ENCODE peak calls at places on chromosomes 7 and 10, in nine cellular contexts. One of them, this sample, is unnamed.

GRCh38 chr10:78910021-78910420 is 158.7 kb upstream of the ZMIZ1 start:
- DNase-seq in T-cell: no peak
- DNase-seq in foreskin fibroblast: no peak
- DNase-seq in DMS153: no peak
- DNase-seq in stimulated activated CD4-positive, alpha-beta T cell treated with anti-CD3 and anti-CD28 coated beads, Interleukin-4, amount 100 ng/mL, for 24 hours: no peak
- DNase-seq in posterior cingulate gyrus: no peak
- DNase-seq in non-pigmented ciliary epithelial cell: no peak
- DNase-seq in D341Med: no peak
- DNase-seq in sigmoid colon: no peak
- DNase-seq in this sample: no peak

GRCh38 chr7:111780527-111780926 is 218.2 kb upstream of the IMMP2L start:
- DNase-seq in non-pigmented ciliary epithelial cell: no peak
- DNase-seq in stimulated activated CD4-positive, alpha-beta T cell treated with anti-CD3 and anti-CD28 coated beads, Interleukin-4, amount 100 ng/mL, for 24 hours: no peak
- DNase-seq in T-cell: no peak
- DNase-seq in posterior cingulate gyrus: no peak
- DNase-seq in sigmoid colon: no peak
- DNase-seq in DMS153: no peak
- DNase-seq in D341Med: no peak
- DNase-seq in foreskin fibroblast: no peak
- DNase-seq in this sample: no peak

GRCh38 chr7:17773289-17773626 is 167.0 kb downstream of the SNX13 start:
- DNase-seq in DMS153: no peak
- DNase-seq in non-pigmented ciliary epithelial cell: peak
- DNase-seq in posterior cingulate gyrus: no peak
- DNase-seq in sigmoid colon: no peak
- DNase-seq in T-cell: no peak
- DNase-seq in foreskin fibroblast: peak
- DNase-seq in D341Med: no peak
- DNase-seq in stimulated activated CD4-positive, alpha-beta T cell treated with anti-CD3 and anti-CD28 coated beads, Interleukin-4, amount 100 ng/mL, for 24 hours: no peak
- DNase-seq in this sample: no peak

GRCh38 chr7:157541796-157542668 is 205.2 kb downstream of the DNAJB6 start:
- DNase-seq in D341Med: no peak
- DNase-seq in stimulated activated CD4-positive, alpha-beta T cell treated with anti-CD3 and anti-CD28 coated beads, Interleukin-4, amount 100 ng/mL, for 24 hours: no peak
- DNase-seq in DMS153: no peak
- DNase-seq in posterior cingulate gyrus: no peak
- DNase-seq in non-pigmented ciliary epithelial cell: no peak
- DNase-seq in foreskin fibroblast: no peak
- DNase-seq in T-cell: no peak
- DNase-seq in sigmoid colon: peak
- DNase-seq in this sample: no peak

GRCh38 chr7:139768249-139768824 is 9.5 kb downstream of the HIPK2 start:
- DNase-seq in sigmoid colon: no peak
- DNase-seq in foreskin fibroblast: no peak
- DNase-seq in posterior cingulate gyrus: no peak
- DNase-seq in non-pigmented ciliary epithelial cell: no peak
- DNase-seq in T-cell: no peak
- DNase-seq in D341Med: no peak
- DNase-seq in DMS153: no peak
- DNase-seq in stimulated activated CD4-positive, alpha-beta T cell treated with anti-CD3 and anti-CD28 coated beads, Interleukin-4, amount 100 ng/mL, for 24 hours: no peak
- DNase-seq in this sample: no peak

GRCh38 chr10:59283456-59284082 is 78.8 kb downstream of the FAM13C start:
- DNase-seq in D341Med: no peak
- DNase-seq in T-cell: no peak
- DNase-seq in sigmoid colon: no peak
- DNase-seq in non-pigmented ciliary epithelial cell: no peak
- DNase-seq in posterior cingulate gyrus: peak
- DNase-seq in stimulated activated CD4-positive, alpha-beta T cell treated with anti-CD3 and anti-CD28 coated beads, Interleukin-4, amount 100 ng/mL, for 24 hours: no peak
- DNase-seq in foreskin fibroblast: no peak
- DNase-seq in DMS153: peak
- DNase-seq in this sample: no peak

GRCh38 chr10:11898372-11899066 is 75.4 kb downstream of the PROSER2 start:
- DNase-seq in D341Med: no peak
- DNase-seq in posterior cingulate gyrus: no peak
- DNase-seq in DMS153: no peak
- DNase-seq in sigmoid colon: peak
- DNase-seq in T-cell: no peak
- DNase-seq in foreskin fibroblast: no peak
- DNase-seq in stimulated activated CD4-positive, alpha-beta T cell treated with anti-CD3 and anti-CD28 coated beads, Interleukin-4, amount 100 ng/mL, for 24 hours: no peak
- DNase-seq in non-pigmented ciliary epithelial cell: peak
- DNase-seq in this sample: no peak

GRCh38 chr10:112585052-112585451 is 138.0 kb downstream of the VTI1A start:
- DNase-seq in foreskin fibroblast: peak
- DNase-seq in non-pigmented ciliary epithelial cell: no peak
- DNase-seq in T-cell: no peak
- DNase-seq in posterior cingulate gyrus: no peak
- DNase-seq in stimulated activated CD4-positive, alpha-beta T cell treated with anti-CD3 and anti-CD28 coated beads, Interleukin-4, amount 100 ng/mL, for 24 hours: no peak
- DNase-seq in D341Med: no peak
- DNase-seq in DMS153: peak
- DNase-seq in sigmoid colon: no peak
- DNase-seq in this sample: no peak

GRCh38 chr7:156145996-156146395 is 333.7 kb upstream of the SHH start:
- DNase-seq in posterior cingulate gyrus: no peak
- DNase-seq in sigmoid colon: no peak
- DNase-seq in stimulated activated CD4-positive, alpha-beta T cell treated with anti-CD3 and anti-CD28 coated beads, Interleukin-4, amount 100 ng/mL, for 24 hours: no peak
- DNase-seq in non-pigmented ciliary epithelial cell: no peak
- DNase-seq in T-cell: no peak
- DNase-seq in foreskin fibroblast: no peak
- DNase-seq in DMS153: no peak
- DNase-seq in D341Med: no peak
- DNase-seq in this sample: no peak

GRCh38 chr7:55432937-55433784 is 68.0 kb downstream of the LANCL2 start:
- DNase-seq in stimulated activated CD4-positive, alpha-beta T cell treated with anti-CD3 and anti-CD28 coated beads, Interleukin-4, amount 100 ng/mL, for 24 hours: peak
- DNase-seq in non-pigmented ciliary epithelial cell: no peak
- DNase-seq in sigmoid colon: no peak
- DNase-seq in DMS153: peak
- DNase-seq in posterior cingulate gyrus: no peak
- DNase-seq in D341Med: peak
- DNase-seq in T-cell: no peak
- DNase-seq in foreskin fibroblast: peak
- DNase-seq in this sample: peak

GRCh38 chr10:42972946-42973345 is 103.9 kb upstream of the RET start:
- DNase-seq in T-cell: no peak
- DNase-seq in foreskin fibroblast: no peak
- DNase-seq in DMS153: no peak
- DNase-seq in D341Med: no peak
- DNase-seq in stimulated activated CD4-positive, alpha-beta T cell treated with anti-CD3 and anti-CD28 coated beads, Interleukin-4, amount 100 ng/mL, for 24 hours: no peak
- DNase-seq in non-pigmented ciliary epithelial cell: no peak
- DNase-seq in sigmoid colon: no peak
- DNase-seq in posterior cingulate gyrus: no peak
- DNase-seq in this sample: no peak

GRCh38 chr7:44237696-44238095 is 36.9 kb downstream of the YKT6 start:
- DNase-seq in posterior cingulate gyrus: no peak
- DNase-seq in T-cell: no peak
- DNase-seq in sigmoid colon: no peak
- DNase-seq in D341Med: no peak
- DNase-seq in foreskin fibroblast: no peak
- DNase-seq in non-pigmented ciliary epithelial cell: no peak
- DNase-seq in stimulated activated CD4-positive, alpha-beta T cell treated with anti-CD3 and anti-CD28 coated beads, Interleukin-4, amount 100 ng/mL, for 24 hours: no peak
- DNase-seq in DMS153: no peak
- DNase-seq in this sample: no peak

GRCh38 chr7:21914671-21915070 is 31.0 kb downstream of the CDCA7L start:
- DNase-seq in sigmoid colon: no peak
- DNase-seq in foreskin fibroblast: no peak
- DNase-seq in non-pigmented ciliary epithelial cell: no peak
- DNase-seq in posterior cingulate gyrus: no peak
- DNase-seq in DMS153: no peak
- DNase-seq in stimulated activated CD4-positive, alpha-beta T cell treated with anti-CD3 and anti-CD28 coated beads, Interleukin-4, amount 100 ng/mL, for 24 hours: no peak
- DNase-seq in T-cell: no peak
- DNase-seq in D341Med: peak
- DNase-seq in this sample: no peak

GRCh38 chr7:27144799-27145166 is 1.3 kb upstream of the HOXA5 start:
- DNase-seq in DMS153: no peak
- DNase-seq in posterior cingulate gyrus: no peak
- DNase-seq in T-cell: no peak
- DNase-seq in foreskin fibroblast: no peak
- DNase-seq in stimulated activated CD4-positive, alpha-beta T cell treated with anti-CD3 and anti-CD28 coated beads, Interleukin-4, amount 100 ng/mL, for 24 hours: no peak
- DNase-seq in sigmoid colon: peak
- DNase-seq in D341Med: no peak
- DNase-seq in non-pigmented ciliary epithelial cell: no peak
- DNase-seq in this sample: no peak

GRCh38 chr7:157271991-157272324 is 64.8 kb upstream of the DNAJB6 start:
- DNase-seq in T-cell: no peak
- DNase-seq in posterior cingulate gyrus: no peak
- DNase-seq in sigmoid colon: peak
- DNase-seq in non-pigmented ciliary epithelial cell: peak
- DNase-seq in foreskin fibroblast: peak
- DNase-seq in D341Med: peak
- DNase-seq in DMS153: peak
- DNase-seq in stimulated activated CD4-positive, alpha-beta T cell treated with anti-CD3 and anti-CD28 coated beads, Interleukin-4, amount 100 ng/mL, for 24 hours: no peak
- DNase-seq in this sample: no peak

GRCh38 chr10:84267503-84268126 is 22.8 kb downstream of the RGR start:
- DNase-seq in foreskin fibroblast: peak
- DNase-seq in stimulated activated CD4-positive, alpha-beta T cell treated with anti-CD3 and anti-CD28 coated beads, Interleukin-4, amount 100 ng/mL, for 24 hours: peak
- DNase-seq in sigmoid colon: no peak
- DNase-seq in DMS153: peak
- DNase-seq in T-cell: peak
- DNase-seq in non-pigmented ciliary epithelial cell: peak
- DNase-seq in posterior cingulate gyrus: no peak
- DNase-seq in D341Med: no peak
- DNase-seq in this sample: peak

GRCh38 chr10:130363899-130364298 is 227.7 kb downstream of the GLRX3 start:
- DNase-seq in stimulated activated CD4-positive, alpha-beta T cell treated with anti-CD3 and anti-CD28 coated beads, Interleukin-4, amount 100 ng/mL, for 24 hours: no peak
- DNase-seq in posterior cingulate gyrus: no peak
- DNase-seq in non-pigmented ciliary epithelial cell: no peak
- DNase-seq in D341Med: no peak
- DNase-seq in T-cell: no peak
- DNase-seq in sigmoid colon: no peak
- DNase-seq in foreskin fibroblast: no peak
- DNase-seq in DMS153: no peak
- DNase-seq in this sample: no peak

GRCh38 chr7:32357535-32358277 is 132.5 kb downstream of the LSM5 start:
- DNase-seq in D341Med: peak
- DNase-seq in non-pigmented ciliary epithelial cell: no peak
- DNase-seq in foreskin fibroblast: no peak
- DNase-seq in sigmoid colon: no peak
- DNase-seq in stimulated activated CD4-positive, alpha-beta T cell treated with anti-CD3 and anti-CD28 coated beads, Interleukin-4, amount 100 ng/mL, for 24 hours: no peak
- DNase-seq in posterior cingulate gyrus: no peak
- DNase-seq in T-cell: no peak
- DNase-seq in DMS153: peak
- DNase-seq in this sample: no peak

GRCh38 chr10:88841316-88842111 is 10.1 kb downstream of the ANKRD22 start:
- DNase-seq in stimulated activated CD4-positive, alpha-beta T cell treated with anti-CD3 and anti-CD28 coated beads, Interleukin-4, amount 100 ng/mL, for 24 hours: no peak
- DNase-seq in posterior cingulate gyrus: no peak
- DNase-seq in foreskin fibroblast: no peak
- DNase-seq in T-cell: no peak
- DNase-seq in D341Med: no peak
- DNase-seq in sigmoid colon: no peak
- DNase-seq in DMS153: no peak
- DNase-seq in non-pigmented ciliary epithelial cell: no peak
- DNase-seq in this sample: no peak

GRCh38 chr7:156389116-156389692 is 251.4 kb upstream of the RNF32 start:
- DNase-seq in posterior cingulate gyrus: no peak
- DNase-seq in D341Med: no peak
- DNase-seq in DMS153: no peak
- DNase-seq in non-pigmented ciliary epithelial cell: no peak
- DNase-seq in T-cell: no peak
- DNase-seq in sigmoid colon: no peak
- DNase-seq in foreskin fibroblast: no peak
- DNase-seq in stimulated activated CD4-positive, alpha-beta T cell treated with anti-CD3 and anti-CD28 coated beads, Interleukin-4, amount 100 ng/mL, for 24 hours: no peak
- DNase-seq in this sample: no peak

GRCh38 chr10:122164028-122164601 is 107.0 kb upstream of the BTBD16 start:
- DNase-seq in DMS153: peak
- DNase-seq in sigmoid colon: no peak
- DNase-seq in foreskin fibroblast: no peak
- DNase-seq in T-cell: no peak
- DNase-seq in D341Med: no peak
- DNase-seq in stimulated activated CD4-positive, alpha-beta T cell treated with anti-CD3 and anti-CD28 coated beads, Interleukin-4, amount 100 ng/mL, for 24 hours: no peak
- DNase-seq in non-pigmented ciliary epithelial cell: no peak
- DNase-seq in posterior cingulate gyrus: peak
- DNase-seq in this sample: no peak

GRCh38 chr7:12111461-12112405 is 99.4 kb upstream of the TMEM106B start:
- DNase-seq in stimulated activated CD4-positive, alpha-beta T cell treated with anti-CD3 and anti-CD28 coated beads, Interleukin-4, amount 100 ng/mL, for 24 hours: no peak
- DNase-seq in T-cell: peak
- DNase-seq in DMS153: peak
- DNase-seq in foreskin fibroblast: peak
- DNase-seq in D341Med: peak
- DNase-seq in non-pigmented ciliary epithelial cell: no peak
- DNase-seq in sigmoid colon: peak
- DNase-seq in posterior cingulate gyrus: no peak
- DNase-seq in this sample: peak

GRCh38 chr10:88983206-88983605 is 7.4 kb upstream of the FAS start:
- DNase-seq in sigmoid colon: no peak
- DNase-seq in T-cell: no peak
- DNase-seq in DMS153: no peak
- DNase-seq in posterior cingulate gyrus: no peak
- DNase-seq in stimulated activated CD4-positive, alpha-beta T cell treated with anti-CD3 and anti-CD28 coated beads, Interleukin-4, amount 100 ng/mL, for 24 hours: no peak
- DNase-seq in foreskin fibroblast: no peak
- DNase-seq in D341Med: no peak
- DNase-seq in non-pigmented ciliary epithelial cell: no peak
- DNase-seq in this sample: no peak

GRCh38 chr10:100037758-100038315 is 28.1 kb upstream of the DNMBP start:
- DNase-seq in sigmoid colon: no peak
- DNase-seq in stimulated activated CD4-positive, alpha-beta T cell treated with anti-CD3 and anti-CD28 coated beads, Interleukin-4, amount 100 ng/mL, for 24 hours: no peak
- DNase-seq in foreskin fibroblast: no peak
- DNase-seq in DMS153: no peak
- DNase-seq in T-cell: no peak
- DNase-seq in D341Med: no peak
- DNase-seq in posterior cingulate gyrus: no peak
- DNase-seq in non-pigmented ciliary epithelial cell: no peak
- DNase-seq in this sample: no peak

GRCh38 chr7:41624818-41625217 is 78.1 kb downstream of the INHBA start:
- DNase-seq in non-pigmented ciliary epithelial cell: no peak
- DNase-seq in T-cell: no peak
- DNase-seq in DMS153: no peak
- DNase-seq in posterior cingulate gyrus: no peak
- DNase-seq in sigmoid colon: no peak
- DNase-seq in D341Med: no peak
- DNase-seq in stimulated activated CD4-positive, alpha-beta T cell treated with anti-CD3 and anti-CD28 coated beads, Interleukin-4, amount 100 ng/mL, for 24 hours: no peak
- DNase-seq in foreskin fibroblast: peak
- DNase-seq in this sample: no peak

GRCh38 chr10:128028508-128029279 is 97.5 kb downstream of the MKI67 start:
- DNase-seq in non-pigmented ciliary epithelial cell: no peak
- DNase-seq in stimulated activated CD4-positive, alpha-beta T cell treated with anti-CD3 and anti-CD28 coated beads, Interleukin-4, amount 100 ng/mL, for 24 hours: no peak
- DNase-seq in posterior cingulate gyrus: no peak
- DNase-seq in sigmoid colon: peak
- DNase-seq in DMS153: no peak
- DNase-seq in T-cell: no peak
- DNase-seq in foreskin fibroblast: no peak
- DNase-seq in D341Med: no peak
- DNase-seq in this sample: no peak

GRCh38 chr7:37067961-37068536 is 343.8 kb upstream of the AOAH start:
- DNase-seq in stimulated activated CD4-positive, alpha-beta T cell treated with anti-CD3 and anti-CD28 coated beads, Interleukin-4, amount 100 ng/mL, for 24 hours: no peak
- DNase-seq in sigmoid colon: no peak
- DNase-seq in non-pigmented ciliary epithelial cell: no peak
- DNase-seq in D341Med: no peak
- DNase-seq in DMS153: peak
- DNase-seq in foreskin fibroblast: no peak
- DNase-seq in posterior cingulate gyrus: no peak
- DNase-seq in T-cell: no peak
- DNase-seq in this sample: no peak

GRCh38 chr7:150631866-150632864 is at the start of gene GIMAP6:
- DNase-seq in stimulated activated CD4-positive, alpha-beta T cell treated with anti-CD3 and anti-CD28 coated beads, Interleukin-4, amount 100 ng/mL, for 24 hours: peak
- DNase-seq in sigmoid colon: no peak
- DNase-seq in posterior cingulate gyrus: no peak
- DNase-seq in foreskin fibroblast: no peak
- DNase-seq in DMS153: no peak
- DNase-seq in T-cell: peak
- DNase-seq in D341Med: no peak
- DNase-seq in non-pigmented ciliary epithelial cell: no peak
- DNase-seq in this sample: peak

GRCh38 chr10:104300736-104301292 is 31.8 kb downstream of the GSTO2 start:
- DNase-seq in stimulated activated CD4-positive, alpha-beta T cell treated with anti-CD3 and anti-CD28 coated beads, Interleukin-4, amount 100 ng/mL, for 24 hours: no peak
- DNase-seq in sigmoid colon: peak
- DNase-seq in DMS153: peak
- DNase-seq in posterior cingulate gyrus: peak
- DNase-seq in T-cell: no peak
- DNase-seq in foreskin fibroblast: peak
- DNase-seq in non-pigmented ciliary epithelial cell: peak
- DNase-seq in D341Med: peak
- DNase-seq in this sample: peak

GRCh38 chr10:26717476-26717875 is 20.0 kb downstream of the PDSS1 start:
- DNase-seq in foreskin fibroblast: no peak
- DNase-seq in sigmoid colon: no peak
- DNase-seq in posterior cingulate gyrus: no peak
- DNase-seq in non-pigmented ciliary epithelial cell: no peak
- DNase-seq in T-cell: no peak
- DNase-seq in DMS153: no peak
- DNase-seq in stimulated activated CD4-positive, alpha-beta T cell treated with anti-CD3 and anti-CD28 coated beads, Interleukin-4, amount 100 ng/mL, for 24 hours: no peak
- DNase-seq in D341Med: no peak
- DNase-seq in this sample: no peak

GRCh38 chr7:108137993-108138392 is 7.8 kb upstream of the LAMB4 start:
- DNase-seq in stimulated activated CD4-positive, alpha-beta T cell treated with anti-CD3 and anti-CD28 coated beads, Interleukin-4, amount 100 ng/mL, for 24 hours: no peak
- DNase-seq in T-cell: no peak
- DNase-seq in sigmoid colon: no peak
- DNase-seq in D341Med: no peak
- DNase-seq in DMS153: no peak
- DNase-seq in posterior cingulate gyrus: no peak
- DNase-seq in foreskin fibroblast: no peak
- DNase-seq in non-pigmented ciliary epithelial cell: no peak
- DNase-seq in this sample: no peak